ENCODE peak calls at places on chromosomes 1 and 21, in eight cellular contexts. F, S, E, H, B, L, V and M are unnamed samples.

GRCh38 chr21:27143476-27143875 is 176.6 kb upstream of the ADAMTS5 start:
- DNase-seq in F (no peak), S (no peak), E (no peak), H (no peak), B (no peak), L (no peak), V (no peak), M (no peak)

GRCh38 chr1:168089326-168089978 is 47.3 kb downstream of the GPR161 start:
- DNase-seq in F (no peak), S (no peak), E (no peak), H (no peak), B (peak), L (no peak), V (no peak), M (no peak)

GRCh38 chr1:2459757-2460156 is 16.3 kb upstream of the PLCH2 start:
- DNase-seq in F (peak), S (no peak), E (peak), H (no peak), B (no peak), L (peak), V (no peak), M (no peak)

GRCh38 chr1:67611841-67612240 is 73.2 kb upstream of the GADD45A start:
- DNase-seq in F (no peak), S (peak), E (no peak), H (no peak), B (no peak), L (no peak), V (peak), M (no peak)

GRCh38 chr1:198929961-198930599 is 291.2 kb downstream of the PTPRC start:
- DNase-seq in F (no peak), S (peak), E (no peak), H (no peak), B (no peak), L (no peak), V (no peak), M (peak)

GRCh38 chr1:200488375-200489165 is 78.7 kb upstream of the ZNF281 start:
- DNase-seq in F (peak), S (peak), E (no peak), H (peak), B (peak), L (no peak), V (peak), M (peak)

GRCh38 chr1:165610866-165611265 is 20.2 kb upstream of the MGST3 start:
- DNase-seq in F (no peak), S (no peak), E (no peak), H (no peak), B (no peak), L (no peak), V (no peak), M (no peak)

GRCh38 chr1:165595561-165595960 is 35.5 kb upstream of the MGST3 start:
- DNase-seq in F (no peak), S (peak), E (no peak), H (peak), B (no peak), L (no peak), V (no peak), M (no peak)

GRCh38 chr1:245840971-245841370 is 666.1 kb downstream of the SMYD3 start:
- DNase-seq in F (no peak), S (no peak), E (no peak), H (no peak), B (no peak), L (no peak), V (no peak), M (no peak)

GRCh38 chr1:23628951-23629387 is 62.6 kb upstream of the RPL11 start:
- DNase-seq in F (no peak), S (no peak), E (no peak), H (no peak), B (no peak), L (no peak), V (peak), M (no peak)

GRCh38 chr1:168945870-168946269 is 160.6 kb upstream of the ATP1B1 start:
- DNase-seq in F (no peak), S (no peak), E (peak), H (no peak), B (peak), L (peak), V (no peak), M (no peak)

GRCh38 chr1:23422313-23422877 is 2.2 kb downstream of the TCEA3 start:
- DNase-seq in F (no peak), S (peak), E (peak), H (no peak), B (peak), L (peak), V (no peak), M (no peak)

GRCh38 chr1:233867028-233867427 is 37.4 kb upstream of the SLC35F3 start:
- DNase-seq in F (no peak), S (no peak), E (no peak), H (no peak), B (no peak), L (no peak), V (no peak), M (no peak)

GRCh38 chr1:233864578-233864977 is 39.9 kb upstream of the SLC35F3 start:
- DNase-seq in F (no peak), S (no peak), E (no peak), H (no peak), B (no peak), L (no peak), V (no peak), M (no peak)

GRCh38 chr1:233865902-233866301 is 38.6 kb upstream of the SLC35F3 start:
- DNase-seq in F (no peak), S (no peak), E (no peak), H (no peak), B (no peak), L (no peak), V (no peak), M (no peak)

GRCh38 chr1:233868461-233868860 is 36.0 kb upstream of the SLC35F3 start:
- DNase-seq in F (no peak), S (no peak), E (no peak), H (no peak), B (no peak), L (no peak), V (no peak), M (no peak)

DNA sequence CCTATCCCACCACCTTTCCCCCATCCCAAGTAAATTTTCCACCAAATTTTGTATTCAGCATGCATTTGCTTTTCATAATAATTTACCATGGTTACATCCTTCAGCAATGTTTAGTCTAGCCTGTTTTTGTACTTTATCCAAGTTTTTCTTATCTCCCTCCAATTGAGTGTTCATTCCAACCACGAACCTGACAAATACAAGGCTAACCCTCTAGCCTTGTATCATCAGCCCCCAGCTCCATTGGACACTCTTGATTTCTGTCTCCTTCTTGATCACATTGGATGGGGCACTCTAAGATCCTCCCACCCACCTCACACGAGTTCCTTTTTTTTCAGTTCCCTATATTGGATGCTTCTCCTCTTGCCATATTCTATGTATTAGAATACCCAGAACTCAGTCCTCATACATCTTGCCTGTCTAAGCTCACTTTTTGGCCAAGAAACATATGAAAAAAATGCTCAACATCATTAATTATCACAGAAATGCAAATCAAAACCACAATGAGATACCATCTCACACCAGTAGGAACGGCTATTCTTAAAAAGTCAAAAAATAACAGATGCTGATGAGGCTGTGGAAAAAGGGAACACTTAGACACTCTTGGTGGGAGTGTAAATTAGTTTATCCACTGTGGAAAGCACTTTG is 40.5 kb upstream of the SLC35F3 start:
- DNase-seq in F (no peak), S (no peak), E (no peak), H (no peak), B (no peak), L (no peak), V (no peak), M (no peak)
- TF ChIP-seq CTCF in F (no peak), S (no peak), E (no peak), H (no peak), B (no peak), L (no peak), V (no peak), M (no peak)

DNA sequence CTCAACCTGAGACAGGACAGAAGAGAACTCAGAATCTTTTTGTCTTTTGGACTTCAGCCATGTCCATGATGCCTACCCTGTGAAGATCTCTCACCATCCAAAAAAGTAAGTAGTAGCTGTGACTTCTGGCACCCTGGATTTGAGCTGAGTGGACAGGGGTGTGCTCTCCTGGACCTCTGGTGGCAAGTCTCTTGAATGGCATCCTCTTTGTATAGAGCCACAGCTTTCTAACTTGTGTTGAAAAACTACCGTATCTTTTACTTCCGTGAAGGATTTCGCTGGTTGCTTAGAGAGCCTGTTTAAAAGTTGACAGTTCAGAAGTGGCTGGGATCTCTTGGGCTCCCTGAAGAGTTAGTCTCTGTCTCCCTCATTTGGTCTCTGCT is 1.8 kb downstream of the MFN2 start:
- DNase-seq in F (peak), S (peak), E (no peak), H (no peak), B (no peak), L (no peak), V (no peak), M (no peak)
- TF ChIP-seq CTCF in F (peak), S (peak), E (no peak), H (peak), B (peak), L (peak), V (peak), M (no peak)

GRCh38 chr1:29973406-29973805 is 737.1 kb downstream of the PTPRU start:
- DNase-seq in F (no peak), S (no peak), E (no peak), H (no peak), B (no peak), L (no peak), V (no peak), M (no peak)

GRCh38 chr1:29977550-29977949 is 741.2 kb downstream of the PTPRU start:
- DNase-seq in F (no peak), S (no peak), E (no peak), H (no peak), B (no peak), L (no peak), V (no peak), M (no peak)

GRCh38 chr1:29972664-29973063 is 736.3 kb downstream of the PTPRU start:
- DNase-seq in F (no peak), S (no peak), E (no peak), H (no peak), B (no peak), L (no peak), V (no peak), M (no peak)

GRCh38 chr1:29974345-29974744 is 738.0 kb downstream of the PTPRU start:
- DNase-seq in F (peak), S (peak), E (no peak), H (peak), B (no peak), L (no peak), V (peak), M (peak)

GRCh38 chr1:29975036-29975694 is 738.8 kb downstream of the PTPRU start:
- DNase-seq in F (peak), S (peak), E (no peak), H (peak), B (no peak), L (no peak), V (peak), M (peak)
- TF ChIP-seq CTCF in F (no peak), S (no peak), E (no peak), H (no peak), B (no peak), L (no peak), V (no peak), M (no peak)

GRCh38 chr1:228478912-228479665 is 8.1 kb upstream of the RNF187 start:
- DNase-seq in F (peak), S (no peak), E (no peak), H (no peak), B (no peak), L (no peak), V (peak), M (no peak)
- TF ChIP-seq CTCF in F (no peak), S (no peak), E (no peak), H (no peak), B (no peak), L (no peak), V (no peak), M (no peak)